ENCODE peak calls at places on chromosome 3, in nine cellular contexts. S is smooth muscle cell of the brain vasculature; A is GM04503; D is adipocyte; B is activated T-helper 9 cell treated with anti-CD3 and anti-CD28 coated beads, Interleukin-2, amount 50 U/mL, for 16 hours; C is stimulated activated CD8-positive, alpha-beta memory T cell treated with anti-CD3 and anti-CD28 coated beads, Interleukin-4, amount 100 ng/mL, for 24 hours; O is neuronal stem cell; I is activated CD8-positive, alpha-beta memory T cell treated with anti-CD3 and anti-CD28 coated beads, Interleukin-2, amount 50 U/mL, for 4 hours; T is AG08395. U is an unnamed sample.

GRCh38 chr3:50474717-50475116 is 28.7 kb downstream of the CACNA2D2 start:
- DNase-seq in S (no peak), A (no peak), D (peak), B (no peak), C (no peak), O (no peak), I (no peak), T (peak), U (no peak)

GRCh38 chr3:193974147-193974546 is 161.8 kb upstream of the HES1 start:
- DNase-seq in S (no peak), A (no peak), D (no peak), B (no peak), C (no peak), O (no peak), I (no peak), T (peak), U (no peak)

GRCh38 chr3:30421261-30421660 is 185.1 kb upstream of the TGFBR2 start:
- DNase-seq in S (no peak), A (peak), D (peak), B (no peak), C (no peak), O (no peak), I (no peak), T (no peak), U (no peak)

GRCh38 chr3:157330206-157330605 is 106.4 kb upstream of the PTX3 start:
- DNase-seq in S (no peak), A (no peak), D (peak), B (no peak), C (no peak), O (no peak), I (no peak), T (no peak), U (no peak)

GRCh38 chr3:196246612-196247308 is 30.4 kb downstream of the SLC51A start:
- DNase-seq in S (no peak), A (no peak), D (no peak), B (peak), C (no peak), O (no peak), I (no peak), T (peak), U (no peak)

GRCh38 chr3:193861036-193861435 is 268.0 kb downstream of the OPA1 start:
- DNase-seq in S (no peak), A (no peak), D (no peak), B (no peak), C (no peak), O (no peak), I (no peak), T (no peak), U (no peak)

GRCh38 chr3:115476472-115476871 is 146.8 kb upstream of the GAP43 start:
- DNase-seq in S (no peak), A (no peak), D (no peak), B (no peak), C (no peak), O (no peak), I (no peak), T (no peak), U (no peak)

GRCh38 chr3:172808969-172809546 is 58.5 kb downstream of the ECT2 start:
- DNase-seq in S (peak), A (no peak), D (peak), B (no peak), C (no peak), O (no peak), I (no peak), T (peak), U (peak)

GRCh38 chr3:71160800-71161546 is 422.6 kb downstream of the FOXP1 start:
- DNase-seq in S (no peak), A (no peak), D (no peak), B (no peak), C (no peak), O (no peak), I (no peak), T (no peak), U (peak)

GRCh38 chr3:126342991-126343661 is 14.1 kb downstream of the KLF15 start:
- DNase-seq in S (no peak), A (no peak), D (no peak), B (no peak), C (no peak), O (peak), I (no peak), T (no peak), U (no peak)

GRCh38 chr3:108838411-108838810 is 15.8 kb downstream of the TRAT1 start:
- DNase-seq in S (no peak), A (no peak), D (no peak), B (no peak), C (no peak), O (no peak), I (no peak), T (no peak), U (no peak)

GRCh38 chr3:29370021-29370420 is 89.2 kb downstream of the RBMS3 start:
- DNase-seq in S (no peak), A (no peak), D (no peak), B (no peak), C (no peak), O (no peak), I (no peak), T (no peak), U (no peak)